ENCODE peak calls at places on chromosomes 6 and 20, in seven cellular contexts. Y is trophoblast cell, T is neuronal stem cell, F is H9, B is mesenchymal stem cell, U is IMR-90, S is H1. L is an unnamed sample.

GRCh38 chr20:31593221-31594001 is 11.7 kb upstream of the ID1 start:
- DNase-seq in Y (peak), T (no peak), F (peak), B (peak), U (peak), S (no peak), L (no peak)

GRCh38 chr6:90241229-90241873 is 55.3 kb downstream of the BACH2 start:
- DNase-seq in Y (no peak), T (no peak), F (no peak), B (no peak), U (no peak), S (no peak), L (peak)

GRCh38 chr6:96940322-96940721 is 15.8 kb downstream of the KLHL32 start:
- DNase-seq in Y (no peak), T (no peak), F (no peak), B (no peak), U (no peak), S (no peak), L (peak)

GRCh38 chr6:44058617-44059358 is 68.5 kb downstream of the MRPL14 start:
- DNase-seq in Y (peak), T (no peak), F (no peak), B (peak), U (peak), S (no peak), L (peak)

GRCh38 chr20:44594730-44595129 is 12.4 kb downstream of the PKIG start:
- DNase-seq in Y (peak), T (no peak), F (no peak), B (peak), U (peak), S (no peak), L (peak)

GRCh38 chr20:62771396-62772102 is 24.7 kb upstream of the MRGBP start:
- DNase-seq in Y (no peak), T (no peak), F (no peak), B (no peak), U (no peak), S (no peak), L (no peak)

GRCh38 chr6:99614430-99615161 is 8.0 kb downstream of the PRDM13 start:
- DNase-seq in Y (no peak), T (no peak), F (peak), B (no peak), U (no peak), S (no peak), L (peak)

GRCh38 chr20:41654884-41655283 is 36.7 kb upstream of the CHD6 start:
- DNase-seq in Y (no peak), T (peak), F (peak), B (peak), U (peak), S (no peak), L (peak)

GRCh38 chr6:27839303-27840081 is 72.7 kb downstream of the OR2B2 start:
- DNase-seq in Y (peak), T (no peak), F (no peak), B (peak), U (peak), S (no peak), L (peak)

GRCh38 chr6:157386023-157386422 is 5.0 kb downstream of the ZDHHC14 start:
- DNase-seq in Y (no peak), T (no peak), F (no peak), B (no peak), U (no peak), S (no peak), L (no peak)

GRCh38 chr6:157386454-157386853 is 5.5 kb downstream of the ZDHHC14 start:
- DNase-seq in Y (no peak), T (no peak), F (no peak), B (no peak), U (no peak), S (no peak), L (no peak)

GRCh38 chr6:157390273-157391060 is 9.5 kb downstream of the ZDHHC14 start:
- DNase-seq in Y (no peak), T (no peak), F (no peak), B (no peak), U (no peak), S (no peak), L (no peak)

GRCh38 chr6:157385482-157385881 is 4.5 kb downstream of the ZDHHC14 start:
- DNase-seq in Y (no peak), T (no peak), F (no peak), B (no peak), U (no peak), S (no peak), L (no peak)

GRCh38 chr6:157388924-157389323 is 7.9 kb downstream of the ZDHHC14 start:
- DNase-seq in Y (no peak), T (no peak), F (no peak), B (no peak), U (no peak), S (no peak), L (no peak)
- H2BK120ac ChIP-seq in Y (no peak), T (no peak), F (no peak), B (no peak), U (no peak), S (no peak), L (no peak)

DNA sequence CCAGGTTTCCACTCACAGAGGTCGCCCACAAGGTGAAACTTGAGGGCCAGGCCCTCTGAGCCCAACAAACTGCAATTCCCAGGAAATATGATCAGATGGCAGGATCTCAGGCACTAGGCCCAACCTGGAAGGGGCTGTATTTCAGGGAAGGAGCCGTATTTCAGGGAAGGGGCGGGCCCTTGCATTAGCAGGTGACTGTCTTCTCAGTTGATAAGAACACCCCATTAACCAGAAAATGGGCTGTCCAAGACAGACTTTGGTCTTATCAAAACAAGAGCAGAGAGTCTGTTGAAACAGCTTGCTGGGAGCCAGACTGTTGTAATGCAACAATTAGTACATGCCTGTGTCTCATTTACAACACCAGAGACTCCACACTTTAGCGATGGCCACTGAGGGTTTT is 10.9 kb upstream of the BNIP5 start:
- DNase-seq in Y (no peak), T (no peak), F (no peak), B (no peak), U (no peak), S (no peak), L (no peak)
- H4K8ac ChIP-seq in Y (no peak), T (no peak), F (no peak), B (no peak), U (no peak), S (peak), L (no peak)

DNA sequence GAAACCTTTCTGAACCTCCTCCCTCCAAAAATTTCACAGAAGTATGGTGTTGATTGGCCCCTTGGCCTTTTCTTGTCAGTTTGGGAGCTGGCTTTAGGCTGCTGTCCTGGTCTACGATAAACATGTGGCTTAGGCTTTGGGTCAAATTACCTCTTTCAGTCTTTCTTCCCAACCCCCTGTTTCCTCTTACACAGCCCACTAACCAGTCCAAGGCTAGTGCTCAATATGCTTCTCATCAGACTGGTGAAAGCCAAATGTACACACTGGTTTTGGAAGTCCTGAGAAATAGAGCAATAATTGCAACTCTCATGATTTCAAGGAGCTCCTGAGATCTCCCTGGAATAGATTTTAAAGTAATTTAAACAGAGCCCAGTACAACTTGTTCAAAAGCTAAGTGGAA is 933.7 kb upstream of the GJE1 start:
- DNase-seq in Y (no peak), T (no peak), F (no peak), B (peak), U (peak), S (no peak), L (no peak)
- H2BK5ac ChIP-seq in Y (no peak), T (no peak), F (no peak), B (no peak), U (no peak), S (no peak), L (no peak)

DNA sequence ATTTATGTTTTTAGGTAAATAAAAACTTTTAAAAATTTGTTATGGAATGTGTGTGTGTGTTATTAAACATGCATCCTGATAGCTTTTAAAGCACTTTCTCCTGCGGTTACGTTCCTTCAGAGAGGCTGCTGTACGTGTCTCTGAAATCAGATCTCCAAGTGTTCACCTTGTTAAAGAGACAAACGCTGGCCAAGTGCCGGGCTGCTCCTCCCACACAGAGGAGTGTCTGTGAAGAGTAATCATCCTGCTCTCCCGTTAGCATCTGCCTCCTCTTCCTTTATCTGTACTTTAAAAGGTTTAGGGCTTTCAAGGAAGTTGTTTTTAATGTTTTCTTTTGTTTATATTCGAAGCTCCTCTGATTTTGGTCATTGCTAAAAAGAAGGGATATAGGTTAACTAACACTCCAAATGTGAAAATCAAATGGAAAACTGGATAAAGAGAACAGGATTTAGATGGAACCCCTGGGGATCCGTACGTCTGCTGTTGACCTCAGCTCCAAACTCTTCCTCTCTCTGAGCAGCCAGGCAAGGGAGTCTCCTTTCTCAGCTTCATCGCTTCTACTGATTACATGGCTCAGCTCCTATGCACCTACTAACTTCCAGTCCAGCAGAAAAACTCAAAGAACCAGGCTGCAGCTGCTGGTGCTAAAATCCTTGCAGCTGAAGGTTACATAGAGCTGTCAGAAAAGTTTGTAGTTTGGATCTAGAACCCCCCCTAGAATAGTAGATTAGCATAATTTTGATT is 20.0 kb downstream of the IRF4 start:
- DNase-seq in Y (no peak), T (no peak), F (no peak), B (no peak), U (no peak), S (no peak), L (no peak)
- H2BK120ac ChIP-seq in Y (no peak), T (no peak), F (no peak), B (no peak), U (no peak), S (no peak), L (no peak)